ENCODE peak calls at places on chromosomes 6 and 20, in four cellular contexts. N is heart right ventricle, R is brain microvascular endothelial cell, V is left lung. A is an unnamed sample.

GRCh38 chr6:6317825-6318733 is 2.4 kb downstream of the F13A1 start:
- DNase-seq in N (peak; percentile 59), R (no peak), V (no peak), A (no peak)

GRCh38 chr6:136526196-136526930 is 23.9 kb downstream of the MAP7 start:
- DNase-seq in R (peak; percentile 42), V (peak; percentile 50), N (peak; percentile 17), A (peak; percentile 34)

GRCh38 chr20:38133680-38134426 is 31.2 kb downstream of the TGM2 start:
- DNase-seq in R (no peak), N (no peak), V (no peak), A (no peak)

GRCh38 chr20:31930758-31931157 is 21.1 kb downstream of the PDRG1 start:
- DNase-seq in V (no peak), N (no peak), R (no peak), A (no peak)

GRCh38 chr6:51473996-51474975 is 613.1 kb downstream of the PKHD1 start:
- DNase-seq in R (no peak), N (no peak), V (no peak), A (no peak)

GRCh38 chr6:15791401-15792137 is 128.7 kb upstream of the DTNBP1 start:
- DNase-seq in N (no peak), R (no peak), V (no peak), A (no peak)

GRCh38 chr6:111841822-111842221 is 31.4 kb downstream of the FYN start:
- DNase-seq in V (peak; percentile 45), R (peak; percentile 86), N (peak; percentile 44), A (no peak)

GRCh38 chr20:1489328-1489727 is 1.9 kb downstream of the SIRPB2 start:
- DNase-seq in R (no peak), N (no peak), V (no peak), A (no peak)

GRCh38 chr6:4962905-4963304 is 40.9 kb downstream of the RPP40 start:
- DNase-seq in R (peak; percentile 12), V (no peak), N (no peak), A (no peak)

GRCh38 chr20:25280051-25280573 is 32.2 kb downstream of the PYGB start:
- DNase-seq in V (peak; percentile 30), R (no peak), N (peak; percentile 3), A (no peak)

GRCh38 chr20:1718604-1719384 is 61.2 kb upstream of the SIRPG start:
- DNase-seq in R (peak; percentile 3), V (peak; percentile 66), N (no peak), A (no peak)

GRCh38 chr6:30685977-30686907 is at the start of gene PPP1R18:
- DNase-seq in V (peak; percentile 89), R (no peak), N (peak; percentile 90), A (no peak)

GRCh38 chr6:158039571-158040050 is 57.9 kb downstream of the SYNJ2 start:
- DNase-seq in V (no peak), R (peak; percentile 91), N (no peak), A (no peak)

GRCh38 chr6:21457647-21458046 is 135.9 kb upstream of the SOX4 start:
- DNase-seq in N (no peak), V (no peak), R (no peak), A (no peak)

GRCh38 chr6:127376685-127377084 is 33.3 kb upstream of the ECHDC1 start:
- DNase-seq in V (no peak), N (no peak), R (no peak), A (no peak)

GRCh38 chr6:137389150-137389664 is 105.0 kb downstream of the OLIG3 start:
- DNase-seq in N (no peak), V (peak; percentile 43), R (peak; percentile 1), A (no peak)

GRCh38 chr20:33668087-33668790 is 1.5 kb downstream of the ACTL10 start:
- DNase-seq in R (no peak), N (peak; percentile 76), V (peak; percentile 84), A (no peak)
- TF ChIP-seq CTCF in R (peak; percentile 82), N (peak; percentile 85), V (peak; percentile 76), A (peak; percentile 92)

GRCh38 chr20:5714261-5715041 is 35.8 kb upstream of the SHLD1 start:
- DNase-seq in V (no peak), R (peak; percentile 65), N (peak; percentile 32), A (no peak)
- H3K4me3 ChIP-seq in V (no peak overlapping the region), R (no peak overlapping the region), N (no peak overlapping the region), A (no peak overlapping the region)

GRCh38 chr6:13303668-13304017 is 24.7 kb downstream of the TBC1D7 start:
- DNase-seq in N (peak; percentile 87), V (peak; percentile 89), R (peak; percentile 79), A (peak; percentile 88)

GRCh38 chr6:13304580-13305255 is 23.6 kb downstream of the TBC1D7 start:
- DNase-seq in R (no peak), N (no peak), V (no peak), A (peak; percentile 72)

GRCh38 chr6:13304101-13304500 is 24.2 kb downstream of the TBC1D7 start:
- DNase-seq in R (no peak), N (no peak), V (no peak), A (no peak)

GRCh38 chr6:13302291-13302690 is 26.0 kb downstream of the TBC1D7 start:
- DNase-seq in V (no peak), N (no peak), R (no peak), A (no peak)

GRCh38 chr6:13302751-13303667 is 25.3 kb downstream of the TBC1D7 start:
- DNase-seq in R (peak; percentile 99), V (peak; percentile 90), N (peak; percentile 66), A (peak; percentile 98)
- TF ChIP-seq CTCF in R (no peak), V (no peak), N (no peak), A (no peak)

GRCh38 chr6:85670573-85670972 is 27.9 kb upstream of the SYNCRIP start:
- DNase-seq in R (peak; percentile 52), V (no peak), N (no peak), A (no peak)
- H3K4me3 ChIP-seq in R (no peak overlapping the region), V (no peak overlapping the region), N (no peak overlapping the region), A (no peak overlapping the region)

GRCh38 chr6:37127961-37128862 is 41.7 kb upstream of the PIM1 start:
- DNase-seq in N (no peak), R (peak; percentile 57), V (no peak), A (no peak)
- TF ChIP-seq CTCF in N (no peak), R (no peak), V (no peak), A (no peak)

GRCh38 chr6:36904851-36905393 is 19.2 kb downstream of the C6orf89 start:
- DNase-seq in V (no peak), R (no peak), N (no peak), A (no peak)
- H3K4me3 ChIP-seq in V (no peak overlapping the region), R (no peak overlapping the region), N (no peak overlapping the region), A (no peak overlapping the region)